ENCODE peak calls at places on chromosomes 3 and 15, in four cellular contexts. X, E, H and J are unnamed samples.
A peak's percentile ranks its signal among the peaks of the same experiment; 100 is the strongest.

GRCh38 chr3:37645801-37646380 is 215.8 kb upstream of the CTDSPL start:
- DNase-seq in H (no peak), E (no peak), X (no peak), J (no peak)

GRCh38 chr3:160842021-160843005 is 86.3 kb downstream of the PPM1L start:
- DNase-seq in E (no peak), X (no peak), H (no peak), J (no peak)

GRCh38 chr3:140709751-140710150 is 31.9 kb downstream of the TRIM42 start:
- DNase-seq in X (no peak), H (no peak), E (no peak), J (no peak)

GRCh38 chr15:29773816-29774215 is 48.5 kb downstream of the TJP1 start:
- DNase-seq in E (no peak), H (no peak), X (no peak), J (no peak)

GRCh38 chr3:175898194-175898593 is 1039.1 kb downstream of the NAALADL2 start:
- DNase-seq in X (no peak), E (no peak), H (no peak), J (no peak)

GRCh38 chr15:20340931-20341661 is 200.5 kb downstream of the GOLGA6L6 start:
- DNase-seq in X (no peak), E (no peak), H (no peak), J (peak; percentile 32)

GRCh38 chr15:35195031-35195430 is 109.9 kb upstream of the NANOGP8 start:
- DNase-seq in H (no peak), X (no peak), E (no peak), J (no peak)

GRCh38 chr3:133386876-133387275 is 13.0 kb upstream of the BFSP2 start:
- DNase-seq in E (no peak), X (no peak), H (no peak), J (no peak)

GRCh38 chr15:62301993-62302665 is 137.0 kb upstream of the C2CD4B start:
- DNase-seq in E (no peak), H (no peak), X (no peak), J (peak; percentile 55)

GRCh38 chr3:195802795-195803194 is 8.9 kb downstream of the MUC4 start:
- DNase-seq in H (no peak), X (no peak), E (no peak), J (no peak)

GRCh38 chr3:71051893-71052687 is 531.4 kb downstream of the FOXP1 start:
- DNase-seq in E (no peak), H (no peak), X (no peak), J (no peak)

GRCh38 chr15:70950953-70951352 is 58.3 kb downstream of the LRRC49 start:
- DNase-seq in H (no peak), X (no peak), E (no peak), J (no peak)

GRCh38 chr3:171586274-171586673 is 126.1 kb upstream of the TNIK start:
- DNase-seq in H (no peak), X (no peak), E (no peak), J (peak; percentile 26)

GRCh38 chr15:82231233-82231632 is 31.3 kb downstream of the EFL1 start:
- DNase-seq in X (no peak), E (no peak), H (no peak), J (no peak)

GRCh38 chr3:12312010-12312409 is 23.1 kb downstream of the PPARG start:
- DNase-seq in X (no peak), E (no peak), H (no peak), J (no peak)

GRCh38 chr3:116930786-116931185 is 221.2 kb downstream of the TUSC7 start:
- DNase-seq in H (no peak), X (no peak), E (no peak), J (peak; percentile 39)

GRCh38 chr3:148847351-148847750 is 17.7 kb upstream of the CPA3 start:
- DNase-seq in H (no peak), E (no peak), X (no peak), J (no peak)

GRCh38 chr3:118472586-118472985 is 562.1 kb downstream of the IGSF11 start:
- DNase-seq in H (no peak), E (no peak), X (no peak), J (no peak)

GRCh38 chr3:141795719-141796435 is 32.7 kb downstream of the GRK7 start:
- DNase-seq in X (no peak), H (no peak), E (no peak), J (peak; percentile 42)

GRCh38 chr3:49133226-49133951 is 539 bp upstream of the LAMB2 start:
- DNase-seq in X (peak; percentile 80), E (peak; percentile 85), H (no peak), J (peak; percentile 89)

GRCh38 chr3:63687569-63688233 is 35.2 kb downstream of the SNTN start:
- DNase-seq in E (no peak), X (no peak), H (no peak), J (no peak)

GRCh38 chr3:122563717-122564025 is 429 bp downstream of the PARP9 start:
- DNase-seq in X (no peak), E (no peak), H (no peak), J (peak; percentile 30)

GRCh38 chr3:31102196-31102879 is 207.9 kb upstream of the GADL1 start:
- DNase-seq in H (no peak), X (no peak), E (no peak), J (no peak)

GRCh38 chr15:37035349-37035748 is 65.0 kb downstream of the MEIS2 start:
- DNase-seq in X (peak; percentile 61), H (no peak), E (no peak), J (no peak)

GRCh38 chr15:71195242-71195641 is 80.0 kb downstream of the THSD4 start:
- DNase-seq in H (no peak), E (peak; percentile 46), X (no peak), J (no peak)

GRCh38 chr3:16841906-16842709 is 42.6 kb upstream of the PLCL2 start:
- DNase-seq in X (no peak), E (peak; percentile 53), H (peak; percentile 83), J (no peak)

GRCh38 chr3:9653565-9654248 is 4.4 kb downstream of the MTMR14 start:
- DNase-seq in H (peak; percentile 46), E (no peak), X (no peak), J (no peak)

GRCh38 chr3:187985636-187986035 is 168.3 kb upstream of the LPP start:
- DNase-seq in H (no peak), E (no peak), X (no peak), J (no peak)

GRCh38 chr3:169354774-169355501 is 308.6 kb downstream of the MECOM start:
- DNase-seq in E (no peak), H (no peak), X (no peak), J (peak; percentile 17)

GRCh38 chr3:169362261-169362660 is 301.3 kb downstream of the MECOM start:
- DNase-seq in H (no peak), X (no peak), E (no peak), J (no peak)

GRCh38 chr3:169356284-169356955 is 307.1 kb downstream of the MECOM start:
- DNase-seq in E (no peak), X (no peak), H (no peak), J (no peak)
- TF ChIP-seq TCF12 in E (no peak), X (no peak), H (no peak), J (no peak)

DNA sequence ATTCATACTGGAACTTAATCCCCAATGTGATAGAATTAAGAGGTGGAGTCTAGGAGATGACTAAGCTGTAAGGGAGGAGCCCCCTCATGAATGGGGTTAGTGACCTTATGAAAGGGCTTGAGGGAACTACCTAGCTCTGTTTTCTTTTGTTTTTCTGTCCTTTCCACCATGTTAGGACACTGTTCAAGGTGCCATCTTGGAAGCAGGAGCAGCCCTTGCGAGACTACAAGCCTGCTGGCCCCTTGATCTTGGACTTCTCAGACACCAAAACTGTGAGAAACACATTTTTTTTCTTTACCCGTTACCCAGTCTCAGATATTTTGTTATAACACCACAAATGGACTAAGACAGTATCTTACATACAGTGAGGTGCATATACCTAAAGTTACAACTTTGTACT is 26.5 kb downstream of the GOLGA6A start:
- DNase-seq in X (no peak), E (no peak), H (no peak), J (no peak)
- TF ChIP-seq TCF12 in X (no peak), E (no peak), H (no peak), J (no peak)

GRCh38 chr15:41281236-41281635 is 50.2 kb downstream of the CHP1 start:
- DNase-seq in X (peak; percentile 37), E (no peak), H (no peak), J (no peak)

GRCh38 chr15:41278319-41278718 is 47.3 kb downstream of the CHP1 start:
- DNase-seq in H (no peak), E (no peak), X (no peak), J (no peak)

GRCh38 chr15:41279535-41280283 is 48.6 kb downstream of the CHP1 start:
- DNase-seq in H (no peak), E (no peak), X (peak; percentile 42), J (no peak)

DNA sequence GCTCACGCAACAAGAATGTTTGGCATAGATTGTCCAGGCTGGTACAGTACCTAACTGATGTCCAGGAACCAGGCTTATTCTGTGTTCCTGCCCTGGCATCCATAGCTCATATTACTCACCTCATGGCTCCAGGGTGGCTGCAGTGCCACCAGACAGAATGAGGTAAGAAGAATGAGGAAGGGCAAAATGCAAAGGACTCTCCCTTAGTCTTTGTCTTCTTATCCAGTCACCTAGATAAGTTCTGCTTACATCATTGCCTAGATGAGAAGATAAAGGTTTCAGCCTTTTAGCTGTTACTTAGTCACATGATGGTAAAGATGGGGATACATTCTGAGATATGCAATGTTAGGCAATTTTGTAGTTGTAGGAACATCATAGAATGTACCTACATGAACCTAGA is 45.8 kb downstream of the CHP1 start:
- DNase-seq in X (no peak), E (no peak), H (no peak), J (no peak)
- TF ChIP-seq TCF12 in X (no peak), E (no peak), H (no peak), J (no peak)

GRCh38 chr15:28079313-28079969 is 19.7 kb downstream of the OCA2 start:
- DNase-seq in X (no peak), E (no peak), H (no peak), J (no peak)

GRCh38 chr15:28080386-28080785 is 18.7 kb downstream of the OCA2 start:
- DNase-seq in X (peak; percentile 9), H (no peak), E (no peak), J (no peak)

GRCh38 chr15:28075482-28076029 is 23.6 kb downstream of the OCA2 start:
- DNase-seq in E (no peak), X (no peak), H (no peak), J (no peak)
- TF ChIP-seq TCF12 in E (no peak), X (no peak), H (no peak), J (no peak)

DNA sequence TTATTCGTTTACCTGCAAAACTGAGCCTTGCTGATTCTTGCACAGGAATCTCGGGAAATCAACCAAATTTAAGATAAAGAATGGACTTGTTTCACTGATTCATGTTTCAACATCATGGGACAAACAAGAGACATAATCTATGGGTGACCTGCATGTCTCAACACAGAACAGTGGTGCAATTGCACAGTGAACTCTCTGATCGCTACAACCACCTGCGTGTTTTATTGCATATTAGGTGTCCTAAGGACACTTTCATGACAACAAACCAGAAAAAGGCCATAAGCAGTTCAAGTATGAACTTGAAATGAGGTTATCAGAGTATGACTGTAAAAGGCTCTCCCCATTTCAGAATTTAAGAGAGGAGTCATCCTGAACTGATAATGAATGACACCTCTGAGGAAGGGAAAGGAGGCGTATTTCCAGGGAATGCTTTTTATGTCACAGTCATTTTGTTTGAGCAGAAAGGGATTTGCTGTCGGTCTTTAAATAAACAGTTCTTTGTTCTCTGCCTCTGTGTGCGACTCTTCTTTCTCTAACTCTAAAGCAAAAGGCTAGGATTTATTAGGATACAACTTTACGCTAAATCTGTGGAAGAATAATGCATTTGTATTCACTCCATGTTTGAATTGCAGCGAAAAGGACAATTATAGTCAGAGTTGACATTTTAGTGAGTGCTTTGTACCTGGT is 167.2 kb downstream of the RBMS3 start:
- DNase-seq in E (no peak), X (no peak), H (no peak), J (no peak)
- TF ChIP-seq TCF12 in E (no peak), X (no peak), H (no peak), J (no peak)